ENCODE peak calls at places on chromosomes 4 and X, in four cellular contexts. Q is K562, D is SK-N-SH, K is HepG2. A is an unnamed sample.

GRCh38 chrX:153966841-153967535 is 4.6 kb downstream of the HCFC1 start:
- DNase-seq in D (no peak), K (no peak), Q (peak; percentile 47), A (no peak)

GRCh38 chrX:39819921-39820849 is 277.6 kb downstream of the BCOR start:
- DNase-seq in D (peak; percentile 72), Q (no peak), K (no peak), A (no peak)

GRCh38 chr4:139018501-139018900 is 2.9 kb downstream of the NOCT start:
- DNase-seq in K (no peak), D (no peak), Q (no peak), A (no peak)

GRCh38 chrX:148441387-148441786 is 59.0 kb upstream of the AFF2 start:
- DNase-seq in K (no peak), Q (no peak), D (no peak), A (no peak)

GRCh38 chr4:20809796-20810195 is 109.5 kb downstream of the PACRGL start:
- DNase-seq in D (no peak), K (peak; percentile 6), Q (no peak), A (no peak)

GRCh38 chrX:119238557-119238956 is 2.5 kb downstream of the PGRMC1 start:
- DNase-seq in Q (peak; percentile 31), K (no peak), D (no peak), A (no peak)

GRCh38 chrX:136954930-136955329 is 74.4 kb upstream of the RBMX start:
- DNase-seq in K (peak; percentile 6), D (peak; percentile 27), Q (peak; percentile 28), A (peak; percentile 16)

GRCh38 chr4:173527103-173527876 is 2.7 kb downstream of the HAND2 start:
- DNase-seq in K (no peak), Q (peak; percentile 36), D (no peak), A (no peak)

GRCh38 chr4:54296548-54297203 is 67.6 kb downstream of the PDGFRA start:
- DNase-seq in K (peak; percentile 30), Q (no peak), D (no peak), A (no peak)

GRCh38 chr4:147288512-147288911 is 192.4 kb upstream of the EDNRA start:
- DNase-seq in K (no peak), D (no peak), Q (no peak), A (no peak)

GRCh38 chr4:56723201-56723605 is 42.1 kb upstream of the HOPX start:
- DNase-seq in D (no peak), Q (no peak), K (no peak), A (no peak)

GRCh38 chr4:19982556-19982955 is 269.1 kb upstream of the SLIT2 start:
- DNase-seq in K (no peak), Q (no peak), D (no peak), A (no peak)

GRCh38 chrX:49064303-49064702 is 5.5 kb downstream of the CCDC120 start:
- DNase-seq in Q (no peak), K (no peak), D (no peak), A (no peak)

GRCh38 chr4:77100234-77100633 is 24.4 kb upstream of the CCNI start:
- DNase-seq in D (no peak), K (no peak), Q (no peak), A (no peak)

GRCh38 chr4:77092832-77093800 is 17.3 kb upstream of the CCNI start:
- DNase-seq in D (no peak), Q (no peak), K (no peak), A (no peak)

GRCh38 chr4:77089880-77090279 is 14.1 kb upstream of the CCNI start:
- DNase-seq in Q (no peak), D (no peak), K (no peak), A (no peak)

DNA sequence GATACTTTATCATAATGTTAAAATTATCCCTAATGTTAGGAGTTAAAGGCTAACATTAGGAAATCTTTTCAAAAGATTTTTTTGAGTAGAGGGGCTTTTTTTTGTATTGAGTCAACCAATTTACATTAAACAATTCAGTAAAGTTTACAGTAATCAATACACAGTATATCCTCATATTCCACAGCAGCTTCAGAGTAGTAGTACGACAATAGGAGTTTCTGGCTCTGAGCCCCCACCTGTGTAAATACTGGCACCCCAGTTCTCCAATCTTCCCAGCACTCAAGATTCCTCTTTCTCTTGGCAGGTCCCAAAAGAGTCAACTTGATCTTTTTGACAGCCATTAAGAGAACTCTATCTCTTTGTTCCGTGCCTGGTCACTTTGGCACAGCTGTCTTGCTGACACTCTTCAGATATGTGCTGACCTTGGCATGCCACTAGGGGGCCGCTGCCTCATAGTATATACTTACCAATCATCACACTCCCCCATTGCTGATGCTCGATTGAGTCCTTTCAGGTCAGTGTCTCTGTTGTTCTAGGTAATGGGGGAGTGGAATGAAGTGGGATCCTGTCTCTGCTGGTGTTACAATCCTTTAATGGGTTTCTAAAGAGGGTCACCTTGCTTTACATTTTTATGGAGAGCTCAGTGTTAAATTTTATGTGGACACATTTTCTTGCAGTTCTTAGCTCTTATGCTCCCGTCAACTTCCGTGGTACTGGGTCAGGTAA is 19.5 kb upstream of the CCNI start:
- DNase-seq in K (peak; percentile 49), D (peak; percentile 71), Q (peak; percentile 69), A (peak; percentile 76)
- TF ChIP-seq JUND in K (no peak), D (no peak), Q (no peak), A (no peak)

DNA sequence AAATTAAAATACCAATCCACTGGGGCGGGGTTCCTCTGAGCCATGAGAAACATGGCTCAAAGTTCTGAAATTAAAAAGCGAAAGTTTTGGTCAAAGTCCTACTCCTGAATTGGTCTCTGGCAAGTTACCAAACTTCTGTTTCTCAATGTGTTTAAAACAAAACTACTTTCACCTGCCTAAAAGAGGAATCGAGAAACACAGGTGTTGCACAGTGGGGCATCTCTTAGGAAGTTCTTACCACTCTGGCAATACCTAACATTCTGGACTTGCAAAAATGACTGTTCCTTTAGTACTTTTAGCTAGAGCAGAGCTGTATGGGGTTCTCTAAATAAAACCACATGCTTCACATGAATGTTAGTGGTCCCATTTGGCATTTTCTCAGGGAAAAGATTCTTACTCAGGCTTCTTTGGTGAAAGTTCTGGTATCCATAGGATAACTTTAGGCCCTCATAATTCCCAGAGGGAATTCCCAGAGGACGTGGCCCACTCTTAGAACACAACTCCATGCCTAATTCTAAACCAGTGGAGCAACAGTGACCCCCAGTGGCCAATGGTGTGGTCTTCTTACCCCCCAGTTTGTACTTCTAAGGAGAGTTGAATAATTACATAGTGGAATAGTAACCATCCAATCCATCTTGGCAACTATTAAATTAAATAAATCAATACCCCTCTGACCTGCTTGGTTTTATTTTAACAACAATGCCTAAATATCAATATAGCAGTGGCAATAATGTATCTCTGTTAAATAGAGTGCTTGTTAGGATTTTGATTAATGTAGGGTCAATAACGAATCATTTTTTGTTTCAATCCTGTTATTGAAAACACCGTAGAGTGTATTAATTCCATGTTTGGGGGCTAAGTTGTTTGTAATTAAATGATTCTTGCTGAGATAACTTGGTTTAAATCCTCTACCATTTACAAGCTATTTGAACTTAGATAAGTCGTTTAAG is 21.9 kb downstream of the BMP3 start:
- DNase-seq in Q (peak; percentile 69), K (peak; percentile 51), D (peak; percentile 20), A (peak; percentile 76)
- TF ChIP-seq JUND in Q (no peak), K (no peak), D (no peak), A (no peak)

GRCh38 chr4:113142351-113142750 is 92.9 kb downstream of the ANK2 start:
- DNase-seq in D (no peak), K (no peak), Q (no peak), A (no peak)
- TF ChIP-seq JUND in D (no peak), K (no peak), Q (no peak), A (no peak)

GRCh38 chrX:41234962-41235361 is 99.0 kb upstream of the DDX3X start:
- DNase-seq in Q (no peak), D (no peak), K (no peak), A (no peak)
- TF ChIP-seq JUND in Q (no peak), D (no peak), K (no peak), A (no peak)

A was measured in T47D.